ENCODE peak calls at places on chromosomes 13 and 19, in eight cellular contexts. W, H, N, A, Q, Y, M and Z are unnamed samples.

GRCh38 chr19:13833330-13834265 is 38.4 kb downstream of the ZSWIM4 start:
- DNase-seq in W (peak; percentile 93), H (peak; percentile 95), N (peak; percentile 99), A (peak; percentile 53), Q (peak; percentile 90), Y (peak; percentile 96), M (no peak), Z (peak; percentile 94)

GRCh38 chr13:77698211-77699058 is 948 bp downstream of the SLAIN1 start:
- DNase-seq in W (peak; percentile 33), H (no peak), N (no peak), A (no peak), Q (no peak), Y (peak; percentile 70), M (no peak), Z (peak; percentile 71)

GRCh38 chr19:6866646-6867255 is 20.6 kb upstream of the ADGRE1 start:
- DNase-seq in W (no peak), H (no peak), N (no peak), A (no peak), Q (no peak), Y (no peak), M (no peak), Z (no peak)

GRCh38 chr13:48896312-48896711 is 79.4 kb upstream of the FNDC3A start:
- DNase-seq in W (no peak), H (peak; percentile 49), N (no peak), A (peak; percentile 38), Q (peak; percentile 68), Y (no peak), M (no peak), Z (no peak)

GRCh38 chr19:13770013-13770635 is 4.1 kb upstream of the C19orf53 start:
- DNase-seq in W (no peak), H (no peak), N (no peak), A (no peak), Q (no peak), Y (no peak), M (no peak), Z (no peak)

GRCh38 chr13:36275190-36276002 is 22.2 kb downstream of the CCDC169 start:
- DNase-seq in W (no peak), H (peak; percentile 88), N (no peak), A (peak; percentile 34), Q (peak; percentile 88), Y (peak; percentile 8), M (peak; percentile 39), Z (no peak)

GRCh38 chr19:17777840-17778620 is 16.9 kb upstream of the B3GNT3 start:
- DNase-seq in W (no peak), H (peak; percentile 64), N (no peak), A (no peak), Q (peak; percentile 38), Y (peak; percentile 80), M (no peak), Z (no peak)

GRCh38 chr19:13981021-13981420 is 25.1 kb downstream of the RFX1 start:
- DNase-seq in W (no peak), H (no peak), N (no peak), A (no peak), Q (no peak), Y (no peak), M (no peak), Z (no peak)

GRCh38 chr19:16265890-16266585 is 58.6 kb upstream of the KLF2 start:
- DNase-seq in W (no peak), H (no peak), N (no peak), A (no peak), Q (no peak), Y (no peak), M (no peak), Z (no peak)

GRCh38 chr13:29497137-29497654 is 98.3 kb downstream of the SLC7A1 start:
- DNase-seq in W (peak; percentile 45), H (peak; percentile 92), N (no peak), A (peak; percentile 60), Q (peak; percentile 85), Y (peak; percentile 43), M (no peak), Z (no peak)

GRCh38 chr19:49362926-49363264 is 679 bp upstream of the TEAD2 start:
- DNase-seq in W (peak; percentile 39), H (peak; percentile 61), N (no peak), A (no peak), Q (peak; percentile 53), Y (peak; percentile 45), M (no peak), Z (no peak)

GRCh38 chr19:49362048-49362925 is at the start of gene TEAD2:
- DNase-seq in W (peak; percentile 69), H (peak; percentile 65), N (peak; percentile 88), A (no peak), Q (peak; percentile 50), Y (peak; percentile 86), M (no peak), Z (peak; percentile 82)

GRCh38 chr19:49361438-49362047 is 673 bp downstream of the TEAD2 start:
- DNase-seq in W (peak; percentile 79), H (peak; percentile 91), N (peak; percentile 89), A (peak; percentile 66), Q (peak; percentile 88), Y (peak; percentile 83), M (peak; percentile 70), Z (peak; percentile 86)

GRCh38 chr19:49364083-49364687 is 508 bp downstream of the DKKL1 start:
- DNase-seq in W (no peak), H (no peak), N (no peak), A (no peak), Q (no peak), Y (peak; percentile 28), M (no peak), Z (no peak)

GRCh38 chr19:49363265-49364082 is at the start of gene DKKL1:
- DNase-seq in W (peak; percentile 99), H (peak; percentile 100), N (peak; percentile 100), A (peak; percentile 98), Q (peak; percentile 100), Y (peak; percentile 100), M (peak; percentile 98), Z (peak; percentile 99)
- TF ChIP-seq CTCF in W (no peak), H (peak; percentile 6), N (no peak), A (peak; percentile 3), Q (no peak), Y (no peak), M (peak; percentile 22), Z (no peak)

DNA sequence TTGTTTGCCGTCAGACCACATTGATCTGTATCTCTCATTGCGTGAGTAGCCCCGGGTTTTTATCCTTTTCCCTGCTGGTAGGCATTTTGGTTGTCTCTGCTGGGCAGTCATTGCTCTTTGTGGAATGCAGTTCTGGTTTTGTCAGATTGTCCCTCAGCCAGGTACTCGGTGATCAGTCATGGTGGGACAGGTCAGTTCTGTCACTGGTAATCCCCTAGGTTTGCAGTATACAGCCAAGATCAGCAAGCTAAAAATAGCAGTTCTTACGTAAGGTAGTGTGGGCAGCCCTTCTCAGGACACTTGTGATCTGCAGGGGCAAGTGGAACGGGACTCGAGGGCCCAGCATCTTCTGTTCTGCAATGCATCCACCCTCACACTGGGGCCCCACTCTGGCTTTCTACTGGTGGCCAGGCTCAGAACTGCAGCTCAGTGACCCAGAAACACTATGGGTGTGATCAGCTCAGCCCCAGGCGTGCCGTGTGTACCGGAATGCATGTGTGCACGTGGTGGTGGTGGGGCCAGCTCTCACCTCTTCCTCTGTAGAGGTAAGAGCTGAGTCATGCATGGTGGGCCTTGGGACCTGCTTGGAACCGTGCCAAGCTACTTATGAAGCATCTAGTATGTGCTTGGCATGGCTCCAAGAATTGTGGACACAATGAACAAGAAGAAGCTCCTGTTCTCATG is 6.3 kb downstream of the PLEKHF1 start:
- DNase-seq in W (no peak), H (peak; percentile 60), N (no peak), A (no peak), Q (peak; percentile 72), Y (no peak), M (no peak), Z (no peak)
- TF ChIP-seq CTCF in W (no peak), H (peak; percentile 24), N (peak; percentile 33), A (peak; percentile 6), Q (peak; percentile 9), Y (no peak), M (no peak), Z (peak; percentile 49)

DNA sequence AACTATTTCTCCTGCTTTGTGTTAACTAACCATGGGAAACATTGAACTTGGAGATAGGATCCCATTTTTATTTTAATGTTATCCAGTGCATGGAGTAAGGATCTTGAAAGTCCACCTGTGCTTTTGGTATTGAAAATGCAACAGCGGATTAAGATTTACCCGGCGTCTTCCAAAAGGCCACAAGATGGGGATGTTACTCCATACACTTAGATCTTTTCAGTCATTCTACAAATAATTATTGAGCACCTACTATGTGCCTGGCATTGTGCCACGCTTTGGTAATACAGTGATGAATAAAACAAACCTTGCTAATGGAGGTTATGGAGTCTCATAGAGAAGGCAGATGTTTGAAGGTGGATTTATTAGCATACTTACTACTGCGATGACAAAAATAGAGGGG is 56.9 kb downstream of the RFC3 start:
- DNase-seq in W (no peak), H (no peak), N (no peak), A (no peak), Q (no peak), Y (no peak), M (no peak), Z (no peak)
- TF ChIP-seq CTCF in W (no peak), H (peak; percentile 9), N (no peak), A (peak; percentile 6), Q (peak; percentile 7), Y (no peak), M (peak; percentile 2), Z (peak; percentile 36)

GRCh38 chr19:916645-917322 is 349 bp upstream of the KISS1R start:
- DNase-seq in W (no peak), H (no peak), N (no peak), A (no peak), Q (no peak), Y (no peak), M (no peak), Z (peak; percentile 70)
- TF ChIP-seq CTCF in W (no peak), H (no peak), N (no peak), A (no peak), Q (no peak), Y (no peak), M (no peak), Z (no peak)

DNA sequence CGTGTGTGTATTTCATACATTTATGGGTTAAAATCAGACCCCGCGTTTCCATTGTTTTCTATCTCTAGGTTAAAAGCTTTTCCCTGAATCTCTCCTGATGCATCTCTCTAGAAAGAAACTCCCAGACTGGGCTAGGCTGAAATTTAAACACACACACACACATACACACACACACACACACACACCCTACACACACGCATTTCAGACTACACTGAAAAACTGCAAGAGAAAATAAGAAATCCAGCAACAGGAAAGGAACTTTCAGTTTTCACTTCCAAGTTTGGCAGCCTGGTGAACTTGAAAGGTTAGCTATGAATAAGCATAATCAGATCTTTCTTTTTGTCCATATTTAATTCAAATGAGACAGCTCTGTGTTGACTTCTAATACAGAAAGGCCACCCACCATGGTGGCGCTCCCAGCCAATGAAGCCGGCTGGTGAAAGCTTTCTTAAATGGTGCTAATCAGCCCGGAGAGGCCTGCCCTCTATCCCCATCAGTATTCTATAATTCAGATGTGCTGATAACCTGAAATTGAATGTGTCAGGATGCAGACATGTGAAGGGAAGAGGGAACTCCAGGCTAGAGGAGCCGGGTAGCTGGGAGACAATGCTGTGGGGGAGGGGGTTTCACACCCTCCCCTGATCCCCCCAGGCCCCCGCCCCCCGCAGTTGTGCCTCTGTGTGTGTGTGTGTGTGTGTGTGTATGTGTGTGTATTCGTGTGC is 108.3 kb upstream of the ZNF536 start:
- DNase-seq in W (no peak), H (no peak), N (no peak), A (no peak), Q (no peak), Y (no peak), M (no peak), Z (no peak)
- TF ChIP-seq CTCF in W (no peak), H (no peak), N (no peak), A (no peak), Q (no peak), Y (no peak), M (no peak), Z (no peak)